ENCODE peak calls at places on chromosomes 6 and 20, in five cellular contexts. O, W, A, P and J are unnamed samples.

GRCh38 chr6:131949909-131950766 is 1.0 kb downstream of the CCN2 start:
- DNase-seq in O (peak), W (peak), P (peak), A (no peak), J (peak)

GRCh38 chr6:106315765-106316375 is 9.7 kb downstream of the ATG5 start:
- DNase-seq in O (no peak), P (no peak), W (no peak), A (no peak), J (no peak)

GRCh38 chr6:134813146-134813545 is 136.8 kb downstream of the ALDH8A1 start:
- DNase-seq in P (no peak), O (peak), W (no peak), A (no peak), J (no peak)

GRCh38 chr20:44447827-44448419 is 27.8 kb upstream of the TTPAL start:
- DNase-seq in O (no peak), W (no peak), P (no peak), A (no peak), J (peak)

GRCh38 chr6:6597682-6598081 is 9.2 kb downstream of the LY86 start:
- DNase-seq in A (no peak), O (no peak), P (no peak), W (no peak), J (no peak)

GRCh38 chr6:157789861-157790260 is 33.2 kb upstream of the SNX9 start:
- DNase-seq in W (peak), A (no peak), P (no peak), O (no peak), J (no peak)

GRCh38 chr6:24064106-24064505 is 61.9 kb upstream of the NRSN1 start:
- DNase-seq in P (no peak), A (no peak), O (no peak), W (peak), J (no peak)

GRCh38 chr20:22374678-22375590 is 209.4 kb downstream of the FOXA2 start:
- DNase-seq in P (no peak), W (no peak), O (no peak), A (no peak), J (no peak)

GRCh38 chr6:50843842-50844241 is 25.2 kb downstream of the TFAP2B start:
- DNase-seq in W (peak), P (no peak), A (no peak), O (no peak), J (no peak)

GRCh38 chr20:2738734-2739398 is 46.3 kb downstream of the EBF4 start:
- DNase-seq in W (no peak), A (no peak), P (no peak), O (no peak), J (no peak)

GRCh38 chr6:151847064-151847463 is 39.6 kb downstream of the ESR1 start:
- DNase-seq in A (peak), P (no peak), O (peak), W (peak), J (no peak)

GRCh38 chr20:37189617-37190016 is 10.3 kb upstream of the MROH8 start:
- DNase-seq in P (no peak), W (no peak), A (peak), O (no peak), J (no peak)

GRCh38 chr6:147508871-147509608 is 550 bp downstream of the SAMD5 start:
- DNase-seq in O (no peak), A (peak), W (peak), P (no peak), J (no peak)

GRCh38 chr6:21507811-21508210 is 85.7 kb upstream of the SOX4 start:
- DNase-seq in P (no peak), O (peak), W (no peak), A (no peak), J (no peak)

GRCh38 chr6:25042599-25042936 is 106.8 kb upstream of the RIPOR2 start:
- DNase-seq in P (no peak), A (peak), O (no peak), W (no peak), J (peak)

GRCh38 chr6:128738112-128738511 is 144.8 kb upstream of the LAMA2 start:
- DNase-seq in P (no peak), W (no peak), O (no peak), A (no peak), J (peak)

GRCh38 chr20:846894-847278 is 13.4 kb downstream of the FAM110A start:
- DNase-seq in P (no peak), W (no peak), O (no peak), A (peak), J (no peak)

GRCh38 chr6:166862978-166863530 is 93.3 kb downstream of the RNASET2 start:
- DNase-seq in A (no peak), O (no peak), W (no peak), P (no peak), J (no peak)
- H3K4me3 ChIP-seq in A (no peak), O (no peak), W (peak), P (peak), J (peak)

DNA sequence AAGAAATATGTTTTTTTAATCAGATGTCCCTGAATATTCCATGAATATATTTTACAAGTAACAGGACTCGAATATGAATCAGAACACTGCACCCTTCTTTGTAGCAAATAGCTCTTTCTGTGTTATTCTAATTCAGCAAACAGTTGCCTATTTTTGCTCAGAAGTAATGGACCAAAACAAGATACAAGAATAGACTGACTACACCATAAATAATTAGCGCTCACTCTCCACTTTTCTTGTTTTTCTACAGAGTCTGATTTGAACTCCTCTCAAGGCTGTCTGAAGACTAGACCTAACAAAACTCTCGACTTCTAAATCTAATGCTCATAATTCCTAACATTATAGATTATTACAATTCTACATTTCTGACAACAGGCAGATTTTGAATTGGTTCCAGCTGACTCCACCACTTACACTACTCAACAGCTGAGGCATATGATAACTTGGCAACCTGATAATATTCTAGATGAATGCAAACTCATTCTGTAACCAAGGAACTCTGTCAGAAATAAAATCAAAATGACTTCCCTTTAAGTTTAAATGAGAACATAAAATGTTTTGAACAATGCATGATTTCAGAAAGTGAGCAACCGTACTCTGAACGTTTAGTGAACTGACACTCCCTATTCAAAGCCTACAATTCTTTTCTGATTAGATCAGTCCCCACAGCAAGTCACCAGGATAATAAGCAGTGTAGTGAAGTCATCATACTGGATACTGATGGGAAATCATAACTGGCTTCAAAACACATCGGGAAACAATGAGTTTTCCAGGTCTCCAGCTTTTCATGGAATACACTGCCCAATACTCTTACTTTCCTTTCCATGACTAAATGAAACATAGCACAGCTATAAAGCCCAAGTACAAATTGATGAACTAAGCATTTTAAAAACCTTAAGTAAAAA is 114.2 kb upstream of the BEND6 start:
- DNase-seq in A (no peak), O (peak), W (no peak), P (no peak), J (no peak)
- H3K4me3 ChIP-seq in A (no peak), O (peak), W (peak), P (peak), J (no peak)

GRCh38 chr6:7692453-7692784 is 33.5 kb upstream of the BMP6 start:
- DNase-seq in W (no peak), O (no peak), P (no peak), A (no peak), J (no peak)
- H3K4me3 ChIP-seq in W (no peak), O (no peak), P (no peak), A (no peak), J (no peak)

GRCh38 chr6:12586696-12587095 is 129.9 kb upstream of the PHACTR1 start:
- DNase-seq in A (no peak), O (no peak), W (no peak), P (no peak), J (no peak)
- H3K4me3 ChIP-seq in A (no peak), O (no peak), W (no peak), P (no peak), J (no peak)

DNA sequence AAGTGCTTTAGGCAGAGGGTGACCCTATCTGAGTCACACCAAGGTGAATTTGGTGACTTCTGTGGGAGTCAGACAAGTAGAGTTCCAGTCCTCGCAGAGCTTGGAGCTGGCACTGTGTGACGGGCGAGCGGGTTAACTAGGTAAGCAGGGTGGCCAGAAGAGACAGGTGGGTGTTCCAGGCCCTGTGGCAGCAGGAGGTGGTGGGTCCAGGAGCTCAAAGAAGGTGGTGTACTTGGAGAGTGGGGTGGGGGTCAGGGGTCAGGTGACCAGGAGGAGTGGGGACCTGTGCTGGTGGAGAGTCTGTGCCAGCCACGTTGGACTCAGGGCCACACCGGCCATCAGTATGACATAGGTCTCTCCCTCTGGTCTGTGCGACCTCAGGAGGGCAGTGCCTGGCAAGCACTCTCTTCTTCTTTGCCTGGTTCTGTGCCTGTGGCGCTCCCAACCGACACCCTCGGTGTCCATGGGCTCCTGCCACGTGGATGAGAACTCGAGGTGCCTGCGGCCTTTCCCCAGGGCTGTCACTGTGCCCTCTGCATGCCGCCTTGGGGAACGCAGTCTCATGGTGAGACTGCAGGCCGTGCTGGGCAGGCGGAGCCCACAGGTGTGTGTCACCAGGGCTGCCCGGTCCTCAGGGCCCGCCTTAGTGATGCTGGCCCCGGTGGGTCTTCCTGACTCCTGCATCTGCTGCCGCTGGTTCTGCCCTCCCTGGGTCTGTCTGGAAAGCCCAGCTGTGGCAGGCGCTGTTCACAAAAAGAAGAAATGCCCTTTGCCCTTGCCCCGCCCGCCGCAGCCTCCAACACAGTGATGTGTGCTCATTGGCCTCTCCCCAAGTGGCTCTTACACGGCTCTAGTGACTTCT is 1.6 kb downstream of the MRGBP start:
- DNase-seq in A (no peak), W (no peak), P (no peak), O (no peak), J (peak)
- H3K4me3 ChIP-seq in A (no peak), W (peak), P (no peak), O (no peak), J (no peak)

DNA sequence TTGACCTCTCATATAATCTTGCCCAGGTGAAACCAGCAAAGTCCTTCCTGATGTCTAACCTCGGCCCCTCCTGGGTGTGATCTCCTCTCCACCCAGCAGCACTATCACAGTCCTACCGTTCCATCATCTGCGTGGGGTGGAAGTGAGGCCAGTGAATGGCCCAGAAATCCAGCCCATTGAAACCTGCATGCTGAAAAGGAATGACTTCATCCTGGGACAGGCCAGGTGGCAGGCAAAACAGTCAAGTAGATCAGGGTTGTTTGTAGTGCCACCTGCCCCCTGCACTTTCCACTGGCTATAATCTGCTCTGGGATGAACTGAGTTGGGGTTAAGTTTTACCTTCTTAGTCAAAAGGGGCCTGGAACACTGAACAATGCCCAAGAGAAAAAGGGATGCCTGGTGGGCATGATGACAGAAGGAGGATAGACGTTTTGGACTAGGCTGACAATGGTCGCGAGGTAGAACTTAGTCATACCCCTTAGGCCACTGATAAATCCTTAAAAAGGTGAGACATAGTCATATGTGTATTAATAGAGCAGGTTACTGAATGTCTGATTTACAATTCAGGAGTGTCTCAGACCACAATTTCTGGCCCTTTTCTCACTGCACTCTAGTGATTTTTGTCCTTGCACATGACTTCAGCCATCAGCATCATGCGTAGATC is 8.1 kb upstream of the HSP90AB1 start:
- DNase-seq in A (no peak), W (no peak), P (no peak), O (no peak), J (peak)
- H3K4me3 ChIP-seq in A (no peak), W (no peak), P (no peak), O (no peak), J (no peak)

GRCh38 chr6:31203345-31203979 is 33.0 kb upstream of the POU5F1 start:
- DNase-seq in O (peak), A (peak), P (no peak), W (no peak), J (peak)
- H3K4me3 ChIP-seq in O (peak), A (peak), P (peak), W (no peak), J (no peak)

GRCh38 chr20:58894652-58895051 is 42.1 kb downstream of the GNAS start:
- DNase-seq in O (no peak), A (no peak), W (no peak), P (no peak), J (no peak)
- H3K4me3 ChIP-seq in O (no peak), A (peak), W (peak), P (no peak), J (no peak)

DNA sequence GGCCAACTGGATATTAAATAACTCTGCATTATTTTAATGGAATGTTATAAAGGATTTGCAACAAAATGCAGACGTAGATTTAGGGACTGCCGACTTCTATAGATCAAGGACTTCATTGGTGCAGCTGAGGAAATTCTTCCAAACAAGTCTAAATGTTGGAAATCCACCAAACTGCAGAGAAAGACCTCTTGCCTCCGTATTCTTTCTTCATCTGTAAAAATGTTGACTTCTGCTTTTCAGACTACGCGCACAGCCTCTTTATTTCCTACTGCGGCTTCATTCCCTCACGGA is 1.5 kb upstream of the QKI start:
- DNase-seq in W (no peak), O (no peak), A (no peak), P (no peak), J (no peak)
- H3K4me3 ChIP-seq in W (peak), O (peak), A (peak), P (peak), J (peak)

GRCh38 chr6:15344186-15344506 is 98.3 kb downstream of the JARID2 start:
- DNase-seq in A (no peak), P (no peak), W (no peak), O (no peak), J (no peak)
- H3K4me3 ChIP-seq in A (no peak), P (no peak), W (no peak), O (no peak), J (no peak)